ENCODE peak calls at places on chromosome 19, in seven cellular contexts. C is endothelial cell, K is AG09319, U is AG04449, J is AG10803, T is fibroblast of pulmonary artery, I is ovary. V is an unnamed sample.

GRCh38 chr19:461664-462551 is 1.1 kb upstream of the SHC2 start:
- DNase-seq in C (no peak), K (no peak), U (no peak), J (no peak), T (no peak), I (no peak), V (no peak)

GRCh38 chr19:49861541-49862410 is 5.6 kb downstream of the PNKP start:
- DNase-seq in C (no peak), K (no peak), U (no peak), J (no peak), T (no peak), I (no peak), V (no peak)

GRCh38 chr19:2543463-2544442 is 67.8 kb downstream of the GADD45B start:
- DNase-seq in C (peak), K (peak), U (peak), J (peak), T (peak), I (peak), V (peak)

GRCh38 chr19:42121666-42122069 is 10.6 kb downstream of the POU2F2 start:
- DNase-seq in C (no peak), K (no peak), U (no peak), J (peak), T (peak), I (no peak), V (peak)

GRCh38 chr19:11375143-11375948 is 880 bp downstream of the SWSAP1 start:
- DNase-seq in C (peak), K (no peak), U (no peak), J (no peak), T (no peak), I (peak), V (peak)

GRCh38 chr19:8324186-8325050 is 3.1 kb downstream of the RPS28 start:
- DNase-seq in C (no peak), K (no peak), U (no peak), J (no peak), T (no peak), I (no peak), V (no peak)

GRCh38 chr19:54317965-54318240 is 4.9 kb upstream of the LILRA5 start:
- DNase-seq in C (no peak), K (no peak), U (no peak), J (no peak), T (no peak), I (no peak), V (no peak)

GRCh38 chr19:1575323-1576241 is 7.5 kb upstream of the MEX3D start:
- DNase-seq in C (no peak), K (no peak), U (no peak), J (no peak), T (no peak), I (no peak), V (no peak)

GRCh38 chr19:21130097-21130775 is 11.6 kb upstream of the ZNF431 start:
- DNase-seq in C (no peak), K (no peak), U (no peak), J (no peak), T (no peak), I (no peak), V (no peak)

GRCh38 chr19:52600639-52601024 is 30.5 kb downstream of the ZNF701 start:
- DNase-seq in C (peak), K (no peak), U (no peak), J (no peak), T (no peak), I (no peak), V (no peak)

GRCh38 chr19:6424190-6424938 is at the start of gene KHSRP:
- DNase-seq in C (peak), K (no peak), U (no peak), J (no peak), T (no peak), I (peak), V (peak)

GRCh38 chr19:7944177-7944761 is 803 bp upstream of the TIMM44 start:
- DNase-seq in C (peak), K (peak), U (peak), J (peak), T (peak), I (peak), V (peak)

GRCh38 chr19:14114439-14114838 is 3.1 kb downstream of the PRKACA start:
- DNase-seq in C (no peak), K (no peak), U (no peak), J (no peak), T (no peak), I (no peak), V (no peak)

GRCh38 chr19:18932216-18932841 is 8.7 kb downstream of the HOMER3 start:
- DNase-seq in C (peak), K (no peak), U (no peak), J (peak), T (peak), I (peak), V (peak)

GRCh38 chr19:57280913-57281425 is 684 bp downstream of the ZNF460 start:
- DNase-seq in C (peak), K (no peak), U (no peak), J (no peak), T (no peak), I (no peak), V (no peak)

GRCh38 chr19:38392707-38393308 is 4.3 kb downstream of the SPRED3 start:
- DNase-seq in C (no peak), K (no peak), U (no peak), J (no peak), T (peak), I (no peak), V (no peak)

GRCh38 chr19:49128545-49129237 is 9.3 kb downstream of the PPFIA3 start:
- DNase-seq in C (no peak), K (no peak), U (no peak), J (no peak), T (no peak), I (no peak), V (no peak)

GRCh38 chr19:33391631-33392249 is 18.2 kb downstream of the CEBPG start:
- DNase-seq in C (no peak), K (no peak), U (no peak), J (no peak), T (no peak), I (peak), V (no peak)

GRCh38 chr19:39140195-39140516 is 14.6 kb downstream of the PAK4 start:
- DNase-seq in C (no peak), K (no peak), U (no peak), J (no peak), T (no peak), I (no peak), V (no peak)

GRCh38 chr19:18587962-18588610 is 512 bp upstream of the REX1BD start:
- DNase-seq in C (no peak), K (no peak), U (no peak), J (no peak), T (no peak), I (no peak), V (peak)

GRCh38 chr19:55581145-55581827 is 638 bp upstream of the ZNF579 start:
- DNase-seq in C (no peak), K (no peak), U (no peak), J (no peak), T (no peak), I (no peak), V (no peak)

GRCh38 chr19:14147797-14148605 is 11.6 kb upstream of the ASF1B start:
- DNase-seq in C (peak), K (peak), U (no peak), J (peak), T (peak), I (peak), V (peak)

GRCh38 chr19:17183271-17183757 is 31.8 kb upstream of the USE1 start:
- DNase-seq in C (no peak), K (no peak), U (no peak), J (no peak), T (no peak), I (no peak), V (no peak)

GRCh38 chr19:3657395-3657769 is 30.8 kb upstream of the CACTIN start:
- DNase-seq in C (no peak), K (no peak), U (no peak), J (no peak), T (no peak), I (no peak), V (no peak)

GRCh38 chr19:3656073-3656746 is 29.6 kb upstream of the CACTIN start:
- DNase-seq in C (no peak), K (no peak), U (no peak), J (peak), T (no peak), I (no peak), V (no peak)

GRCh38 chr19:3658004-3658822 is 31.6 kb upstream of the CACTIN start:
- DNase-seq in C (no peak), K (no peak), U (no peak), J (no peak), T (no peak), I (no peak), V (no peak)

GRCh38 chr19:3655402-3656072 is 28.9 kb upstream of the CACTIN start:
- DNase-seq in C (no peak), K (peak), U (peak), J (peak), T (peak), I (peak), V (no peak)

DNA sequence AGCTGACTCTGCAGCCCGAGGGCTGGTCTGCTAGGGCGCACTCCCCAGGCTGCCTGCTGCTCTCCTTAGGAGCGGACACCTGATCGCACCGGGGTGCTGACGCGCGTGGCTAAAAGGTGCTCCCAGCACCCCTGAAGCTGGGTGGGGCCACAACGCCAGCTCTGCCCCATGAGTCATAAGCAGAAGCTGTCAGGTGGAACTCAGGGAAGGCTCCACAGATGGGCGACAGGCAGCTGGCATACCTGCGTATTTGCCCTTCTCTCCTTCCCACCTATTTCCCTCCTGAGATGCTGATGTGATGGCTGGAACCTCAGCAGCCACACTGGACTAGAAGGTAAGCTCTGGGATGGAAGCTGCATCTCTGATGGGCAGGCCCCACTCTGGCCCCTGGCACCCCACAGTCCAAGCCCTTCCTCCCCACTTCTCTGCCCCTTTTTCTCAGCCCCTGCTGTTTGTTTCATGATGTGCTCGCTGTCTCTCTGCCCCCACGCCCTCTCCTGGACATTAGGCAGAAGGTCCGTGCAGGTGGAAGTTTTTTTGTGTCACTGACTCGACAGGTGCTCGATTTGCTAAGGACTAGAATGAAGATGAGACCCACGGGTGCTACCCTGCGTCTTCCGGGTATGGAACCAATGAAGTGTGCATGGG is 30.3 kb upstream of the CACTIN start:
- DNase-seq in C (no peak), K (no peak), U (no peak), J (no peak), T (no peak), I (no peak), V (no peak)
- TF ChIP-seq CTCF in C (no peak), K (no peak), U (no peak), J (no peak), T (no peak), I (no peak), V (no peak)

GRCh38 chr19:47004012-47004465 is 15.6 kb upstream of the NPAS1 start:
- DNase-seq in C (no peak), K (no peak), U (no peak), J (no peak), T (no peak), I (no peak), V (peak)

GRCh38 chr19:47003611-47003935 is 16.1 kb upstream of the NPAS1 start:
- DNase-seq in C (no peak), K (no peak), U (no peak), J (no peak), T (no peak), I (no peak), V (peak)

GRCh38 chr19:47002853-47003610 is 16.6 kb upstream of the NPAS1 start:
- DNase-seq in C (no peak), K (no peak), U (no peak), J (no peak), T (no peak), I (no peak), V (peak)

GRCh38 chr19:47001584-47001983 is 18.1 kb upstream of the NPAS1 start:
- DNase-seq in C (no peak), K (no peak), U (no peak), J (no peak), T (no peak), I (no peak), V (no peak)

GRCh38 chr19:47002106-47002766 is 17.4 kb upstream of the NPAS1 start:
- DNase-seq in C (no peak), K (no peak), U (no peak), J (no peak), T (no peak), I (no peak), V (no peak)
- TF ChIP-seq CTCF in C (no peak), K (no peak), U (no peak), J (peak), T (no peak), I (no peak), V (no peak)

DNA sequence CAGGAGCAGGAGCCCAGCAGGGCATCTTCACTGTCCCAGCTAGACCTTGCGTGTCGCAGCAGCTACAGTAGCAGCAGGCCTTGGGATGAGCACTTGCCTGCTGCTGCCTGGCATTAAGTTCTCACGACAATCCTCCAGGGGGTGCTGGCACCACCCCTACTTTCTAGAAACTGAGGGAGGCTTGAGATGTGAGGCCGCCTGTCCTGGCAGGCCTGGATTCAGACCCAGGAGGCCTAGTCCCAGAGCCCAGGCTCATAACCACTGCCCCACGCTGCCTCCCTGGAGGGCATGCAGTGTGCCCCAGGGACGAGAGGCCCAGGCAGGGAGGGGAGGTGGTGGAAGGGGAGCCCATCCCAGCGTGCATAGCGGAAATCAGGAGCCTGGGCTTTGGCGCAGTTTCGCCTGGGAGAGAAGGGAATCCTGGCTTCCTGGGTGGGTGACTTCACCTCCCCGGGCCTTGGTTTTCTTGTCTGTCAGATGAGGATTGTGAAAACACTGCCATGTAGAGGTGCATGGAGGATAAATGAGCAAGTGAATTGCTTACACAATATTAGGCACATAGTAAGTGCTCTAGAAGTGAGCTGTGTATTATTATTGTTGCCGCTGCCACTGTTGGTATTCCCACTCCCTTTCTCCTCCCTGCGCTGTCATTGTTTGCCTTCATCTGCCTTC is 26.1 kb downstream of the PPP5C start:
- DNase-seq in C (peak), K (no peak), U (no peak), J (peak), T (peak), I (no peak), V (no peak)
- TF ChIP-seq CTCF in C (peak), K (peak), U (peak), J (peak), T (peak), I (no peak), V (no peak)

GRCh38 chr19:15453091-15453498 is 3.3 kb upstream of the WIZ start:
- DNase-seq in C (no peak), K (no peak), U (no peak), J (no peak), T (no peak), I (no peak), V (no peak)
- TF ChIP-seq CTCF in C (no peak), K (peak), U (peak), J (peak), T (peak), I (no peak), V (no peak)